ENCODE peak calls at places on chromosomes 13 and 19, in seven cellular contexts. A, Q, P, G, V, O and E are unnamed samples. For H3K4me1, the result is how much of the 10 kb centered on the place peaks cover.

GRCh38 chr13:27635256-27635655 is 13.6 kb downstream of the POLR1D start:
- DNase-seq in A (no peak), Q (no peak), P (no peak), G (no peak), V (no peak), O (no peak), E (no peak)

GRCh38 chr19:39936020-39936419 is 1.6 kb upstream of the FCGBP start:
- DNase-seq in A (no peak), Q (no peak), P (no peak), G (no peak), V (no peak), O (no peak), E (peak)

GRCh38 chr13:94620286-94620896 is 18.7 kb downstream of the GPR180 start:
- DNase-seq in A (no peak), Q (peak), P (peak), G (no peak), V (no peak), O (peak), E (no peak)

GRCh38 chr19:21256722-21257121 is 72.5 kb downstream of the ZNF708 start:
- DNase-seq in A (no peak), Q (peak), P (peak), G (no peak), V (no peak), O (peak), E (no peak)

GRCh38 chr19:794989-795658 is 2.1 kb upstream of the PTBP1 start:
- DNase-seq in A (no peak), Q (no peak), P (no peak), G (no peak), V (no peak), O (no peak), E (peak)

GRCh38 chr13:69935043-69935442 is 172.6 kb upstream of the ATXN8OS start:
- DNase-seq in A (no peak), Q (no peak), P (no peak), G (no peak), V (no peak), O (peak), E (no peak)

GRCh38 chr13:28492527-28493367 is 2.2 kb downstream of the FLT1 start:
- DNase-seq in A (no peak), Q (no peak), P (no peak), G (no peak), V (no peak), O (no peak), E (no peak)

GRCh38 chr13:71663431-71663830 is 203.6 kb downstream of the DACH1 start:
- DNase-seq in A (no peak), Q (no peak), P (no peak), G (no peak), V (no peak), O (no peak), E (no peak)

GRCh38 chr13:113273856-113274590 is 23.0 kb upstream of the LAMP1 start:
- DNase-seq in A (no peak), Q (no peak), P (peak), G (no peak), V (no peak), O (no peak), E (no peak)

GRCh38 chr19:40274585-40275544 is 10.3 kb downstream of the AKT2 start:
- DNase-seq in A (no peak), Q (no peak), P (no peak), G (no peak), V (no peak), O (no peak), E (no peak)

GRCh38 chr13:53839461-53839860 is 810.8 kb downstream of the OLFM4 start:
- DNase-seq in A (no peak), Q (no peak), P (no peak), G (no peak), V (no peak), O (no peak), E (no peak)

GRCh38 chr19:15262011-15262410 is 29.8 kb upstream of the EPHX3 start:
- DNase-seq in A (no peak), Q (no peak), P (no peak), G (no peak), V (no peak), O (no peak), E (no peak)

GRCh38 chr19:19053508-19054314 is 10.1 kb upstream of the SLC25A42 start:
- DNase-seq in A (peak), Q (peak), P (peak), G (no peak), V (no peak), O (peak), E (peak)

GRCh38 chr13:66508153-66508909 is 721.8 kb downstream of the PCDH9 start:
- DNase-seq in A (no peak), Q (no peak), P (peak), G (no peak), V (no peak), O (no peak), E (no peak)

GRCh38 chr13:66673401-66673800 is 556.7 kb downstream of the PCDH9 start:
- DNase-seq in A (no peak), Q (no peak), P (peak), G (no peak), V (no peak), O (no peak), E (no peak)

GRCh38 chr19:42052241-42052863 is 17.7 kb downstream of the GRIK5 start:
- DNase-seq in A (no peak), Q (no peak), P (no peak), G (no peak), V (no peak), O (no peak), E (no peak)

GRCh38 chr19:18733196-18733647 is 49.7 kb downstream of the CRTC1 start:
- DNase-seq in A (peak), Q (no peak), P (peak), G (no peak), V (no peak), O (no peak), E (no peak)

GRCh38 chr13:20666948-20667347 is 36.6 kb upstream of the IL17D start:
- DNase-seq in A (no peak), Q (no peak), P (no peak), G (no peak), V (no peak), O (no peak), E (no peak)

GRCh38 chr19:53772943-53773342 is 51.2 kb downstream of the NLRP12 start:
- DNase-seq in A (peak), Q (peak), P (peak), G (no peak), V (peak), O (peak), E (peak)

GRCh38 chr13:109786457-109787134 is at the start of gene IRS2:
- DNase-seq in A (peak), Q (peak), P (peak), G (peak), V (peak), O (peak), E (peak)

GRCh38 chr13:77698211-77699058 is 948 bp downstream of the SLAIN1 start:
- DNase-seq in A (peak), Q (no peak), P (no peak), G (no peak), V (no peak), O (no peak), E (peak)

GRCh38 chr13:42968906-42969305 is 23.1 kb downstream of the EPSTI1 start:
- DNase-seq in A (no peak), Q (no peak), P (no peak), G (no peak), V (peak), O (no peak), E (peak)

GRCh38 chr13:113978741-113979481 is 5.0 kb upstream of the C13orf46 start:
- DNase-seq in A (no peak), Q (no peak), P (no peak), G (no peak), V (no peak), O (no peak), E (peak)

GRCh38 chr19:15025237-15025636 is 24.0 kb upstream of the CASP14 start:
- DNase-seq in A (no peak), Q (peak), P (no peak), G (no peak), V (peak), O (no peak), E (no peak)

GRCh38 chr13:103876571-103876970 is 810.4 kb upstream of the SLC10A2 start:
- DNase-seq in A (no peak), Q (no peak), P (peak), G (no peak), V (no peak), O (no peak), E (no peak)

GRCh38 chr13:43289458-43290255 is 266.3 kb downstream of the DNAJC15 start:
- DNase-seq in A (no peak), Q (no peak), P (peak), G (no peak), V (no peak), O (no peak), E (no peak)

GRCh38 chr19:508204-509150 is 1.2 kb downstream of the TPGS1 start:
- DNase-seq in A (no peak), Q (no peak), P (no peak), G (no peak), V (no peak), O (no peak), E (no peak)

GRCh38 chr13:30829788-30830637 is 76.1 kb upstream of the MEDAG start:
- DNase-seq in A (no peak), Q (no peak), P (no peak), G (no peak), V (no peak), O (no peak), E (no peak)

GRCh38 chr13:30830638-30830965 is 75.5 kb upstream of the MEDAG start:
- DNase-seq in A (no peak), Q (no peak), P (peak), G (no peak), V (no peak), O (peak), E (peak)

GRCh38 chr13:30831515-30831914 is 74.6 kb upstream of the MEDAG start:
- DNase-seq in A (no peak), Q (no peak), P (no peak), G (no peak), V (no peak), O (no peak), E (no peak)

GRCh38 chr13:30832845-30833332 is 73.2 kb upstream of the MEDAG start:
- DNase-seq in A (peak), Q (peak), P (no peak), G (no peak), V (peak), O (peak), E (no peak)

GRCh38 chr13:30832377-30832776 is 73.7 kb upstream of the MEDAG start:
- DNase-seq in A (no peak), Q (no peak), P (no peak), G (no peak), V (no peak), O (no peak), E (no peak)
- H3K4me1 ChIP-seq in A (under half), Q (under half), P (under half), G (under half), V (under half), O (half or more), E (under half)

GRCh38 chr13:37074703-37075102 is 15.2 kb upstream of the SUPT20H start:
- DNase-seq in A (no peak), Q (no peak), P (peak), G (no peak), V (no peak), O (peak), E (no peak)
- TF ChIP-seq CTCF in A (no peak), Q (peak), P (peak), G (peak), V (peak), O (peak), E (peak)

GRCh38 chr19:33459220-33459619 is 62.4 kb downstream of the PEPD start:
- DNase-seq in A (no peak), Q (no peak), P (no peak), G (no peak), V (no peak), O (no peak), E (peak)
- TF ChIP-seq POLR2A in A (no peak), Q (no peak), P (no peak), G (no peak), V (no peak), O (no peak), E (no peak)

DNA sequence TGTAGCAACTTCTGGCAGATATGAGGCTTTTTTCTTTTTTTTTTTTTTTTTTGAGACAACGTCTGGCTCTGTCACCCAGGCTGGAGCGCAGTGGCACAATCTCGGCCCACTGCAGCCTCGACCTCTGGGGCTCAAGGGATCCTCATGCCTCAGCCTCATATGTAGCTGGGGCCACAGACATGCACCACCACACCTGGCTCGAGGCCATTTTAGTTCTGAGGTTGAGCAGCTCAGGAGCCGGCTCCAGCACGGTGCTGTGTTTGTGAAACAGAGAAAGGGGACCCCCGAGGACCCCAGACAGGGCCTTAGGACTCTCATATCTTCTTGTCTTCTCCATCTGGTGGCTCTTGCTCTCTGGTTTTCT is 3.4 kb upstream of the FLT3LG start:
- DNase-seq in A (no peak), Q (no peak), P (no peak), G (no peak), V (no peak), O (no peak), E (no peak)
- H3K4me1 ChIP-seq in A (under half), Q (under half), P (under half), G (under half), V (under half), O (under half), E (under half)

GRCh38 chr13:88376762-88377388 is 705.7 kb downstream of the SLITRK5 start:
- DNase-seq in A (no peak), Q (no peak), P (no peak), G (no peak), V (no peak), O (no peak), E (no peak)

GRCh38 chr13:88377852-88378251 is 706.7 kb downstream of the SLITRK5 start:
- DNase-seq in A (no peak), Q (no peak), P (no peak), G (no peak), V (no peak), O (no peak), E (no peak)
- TF ChIP-seq CTCF in A (no peak), Q (no peak), P (no peak), G (no peak), V (no peak), O (no peak), E (no peak)